ENCODE peak calls at places on chromosomes 12 and 14, in five cellular contexts. U is IMR-90, B is H1, M is mesenchymal stem cell, F is H9. E is an unnamed sample.

GRCh38 chr12:24600996-24601395 is 347.9 kb downstream of the BCAT1 start:
- DNase-seq in B (no peak), M (peak), U (peak), F (no peak), E (no peak)

GRCh38 chr12:92696240-92696639 is 6.5 kb upstream of the PLEKHG7 start:
- DNase-seq in F (no peak), M (peak), B (no peak), U (peak), E (no peak)

GRCh38 chr12:113237748-113238147 is 16.5 kb downstream of the TPCN1 start:
- DNase-seq in M (no peak), B (no peak), U (no peak), F (no peak), E (no peak)

GRCh38 chr14:71597289-71597920 is 334.8 kb upstream of the RGS6 start:
- DNase-seq in M (no peak), U (no peak), B (no peak), F (no peak), E (no peak)

GRCh38 chr12:131092911-131093901 is 139.5 kb downstream of the ADGRD1 start:
- DNase-seq in U (no peak), F (peak), B (no peak), M (no peak), E (no peak)

GRCh38 chr12:2615665-2616387 is 178.9 kb upstream of the FKBP4 start:
- DNase-seq in M (peak), B (no peak), U (peak), F (peak), E (no peak)

GRCh38 chr14:74438351-74438915 is 12.4 kb upstream of the SYNDIG1L start:
- DNase-seq in M (no peak), F (no peak), B (peak), U (no peak), E (peak)

GRCh38 chr12:41919526-41920305 is 225.0 kb downstream of the GXYLT1 start:
- DNase-seq in U (no peak), F (no peak), M (no peak), B (no peak), E (no peak)

GRCh38 chr12:89525002-89525823 is 617 bp upstream of the GALNT4 start:
- DNase-seq in U (peak), M (peak), B (peak), F (peak), E (peak)

GRCh38 chr14:88639221-88639620 is 76.4 kb downstream of the ZC3H14 start:
- DNase-seq in B (no peak), U (no peak), M (no peak), F (no peak), E (no peak)

GRCh38 chr12:13204428-13204827 is 7.9 kb downstream of the EMP1 start:
- DNase-seq in U (peak), M (peak), B (no peak), F (peak), E (no peak)

GRCh38 chr12:15629108-15629507 is 160.1 kb downstream of the EPS8 start:
- DNase-seq in U (peak), M (peak), B (no peak), F (no peak), E (peak)

GRCh38 chr14:50714452-50715073 is 46.5 kb upstream of the SAV1 start:
- DNase-seq in U (peak), F (no peak), M (peak), B (no peak), E (no peak)

GRCh38 chr14:75770635-75771034 is 109.6 kb downstream of the TTLL5 start:
- DNase-seq in F (no peak), B (no peak), U (no peak), M (no peak), E (no peak)

GRCh38 chr14:102516531-102517411 is 7.2 kb upstream of the ANKRD9 start:
- DNase-seq in U (no peak), B (peak), F (peak), M (peak), E (peak)

GRCh38 chr12:4256043-4256826 is 17.3 kb upstream of the CCND2 start:
- DNase-seq in F (no peak), M (no peak), B (no peak), U (no peak), E (no peak)

GRCh38 chr12:4250691-4251090 is 22.9 kb upstream of the CCND2 start:
- DNase-seq in M (no peak), B (no peak), F (no peak), U (no peak), E (no peak)

GRCh38 chr12:4251228-4251891 is 22.2 kb upstream of the CCND2 start:
- DNase-seq in M (no peak), U (no peak), B (no peak), F (no peak), E (no peak)

GRCh38 chr12:4251967-4252366 is 21.6 kb upstream of the CCND2 start:
- DNase-seq in M (no peak), F (no peak), B (no peak), U (no peak), E (no peak)

DNA sequence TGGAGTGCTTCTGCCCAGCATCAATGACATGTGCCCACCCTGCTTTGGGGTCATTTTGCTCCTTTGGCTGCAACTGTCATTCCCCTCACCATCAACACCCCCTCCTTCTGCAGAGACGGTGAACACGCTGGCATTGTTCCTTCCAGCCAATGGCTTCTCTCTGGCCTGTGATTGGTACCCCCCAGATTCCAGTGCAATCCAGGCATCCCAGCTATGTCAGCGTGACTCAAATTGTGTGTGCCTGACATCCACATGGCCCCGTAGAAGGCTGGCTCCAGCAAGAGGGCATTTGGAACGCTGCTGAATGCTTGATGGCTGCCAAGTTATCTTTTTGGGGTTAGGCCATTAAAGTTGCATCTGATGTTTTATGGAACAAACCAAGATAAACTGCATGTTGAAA is 21.0 kb upstream of the CCND2 start:
- DNase-seq in F (no peak), M (no peak), B (no peak), U (no peak), E (no peak)
- H2AFZ ChIP-seq in F (no peak), M (no peak), B (no peak), U (no peak), E (no peak)

GRCh38 chr14:99561827-99562226 is 42.2 kb downstream of the CCDC85C start:
- DNase-seq in B (no peak), M (no peak), F (no peak), U (no peak), E (no peak)
- H3K4ac ChIP-seq in B (no peak), M (no peak), F (no peak), U (no peak), E (peak)

DNA sequence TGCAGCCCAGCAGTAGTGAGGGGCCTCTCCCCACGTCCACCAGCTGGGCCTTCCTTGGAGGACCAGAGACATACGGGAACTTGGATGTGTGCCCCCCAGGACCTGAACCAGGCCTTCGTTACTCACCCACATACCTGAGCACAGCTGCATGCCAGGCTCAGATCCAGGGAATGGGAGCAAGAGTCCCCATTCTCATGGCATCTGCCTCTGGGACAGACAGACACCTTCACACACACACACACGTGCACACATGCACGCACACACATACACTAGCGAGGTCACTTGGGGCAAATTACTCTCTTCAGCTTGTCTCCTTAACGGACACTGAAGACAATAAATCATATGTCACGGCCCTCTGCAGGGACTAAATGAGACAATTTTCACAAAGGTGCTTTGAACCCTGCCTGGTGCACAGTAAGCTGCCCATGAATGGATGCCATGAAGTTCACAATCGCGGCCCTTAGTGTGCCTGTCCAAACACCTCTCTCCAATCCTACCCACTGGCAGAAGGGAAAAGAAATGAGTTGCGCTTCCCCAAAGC is 5.7 kb downstream of the SCARB1 start:
- DNase-seq in F (no peak), B (no peak), M (no peak), U (no peak), E (no peak)
- H2AK5ac ChIP-seq in F (no peak), B (no peak), M (no peak), U (no peak), E (no peak)

GRCh38 chr12:94870511-94870910 is 133.0 kb downstream of the NDUFA12 start:
- DNase-seq in M (no peak), B (no peak), F (no peak), U (no peak), E (no peak)
- H2AFZ ChIP-seq in M (no peak), B (no peak), F (no peak), U (no peak), E (no peak)

GRCh38 chr12:66345212-66345611 is 42.9 kb downstream of the HELB start:
- DNase-seq in F (no peak), M (no peak), U (no peak), B (no peak), E (no peak)
- H3K4ac ChIP-seq in F (no peak), M (no peak), U (no peak), B (no peak), E (no peak)

DNA sequence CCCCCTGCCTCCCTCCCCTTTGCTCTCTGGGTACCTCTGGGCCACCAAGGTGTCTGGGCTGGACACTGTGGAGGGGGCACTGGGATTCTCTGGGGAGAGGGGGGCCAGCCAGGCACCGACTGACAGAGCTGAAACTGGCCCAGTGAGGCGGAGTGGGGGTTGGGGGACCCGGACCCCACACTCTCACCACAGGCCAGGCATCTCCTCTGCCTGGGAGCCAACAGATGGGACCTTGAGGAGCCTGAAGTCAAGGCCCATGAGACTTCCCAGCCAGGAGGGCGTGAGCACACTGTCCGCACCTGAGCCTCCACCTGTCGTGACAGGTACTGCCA is 39.8 kb upstream of the PPP1R13B start:
- DNase-seq in F (no peak), U (no peak), M (no peak), B (no peak), E (no peak)
- H2AK5ac ChIP-seq in F (no peak), U (no peak), M (no peak), B (no peak), E (no peak)

GRCh38 chr12:107545737-107546363 is 139.7 kb upstream of the PWP1 start:
- DNase-seq in U (peak), M (no peak), B (no peak), F (no peak), E (no peak)
- H2AFZ ChIP-seq in U (peak), M (no peak), B (no peak), F (no peak), E (no peak)

DNA sequence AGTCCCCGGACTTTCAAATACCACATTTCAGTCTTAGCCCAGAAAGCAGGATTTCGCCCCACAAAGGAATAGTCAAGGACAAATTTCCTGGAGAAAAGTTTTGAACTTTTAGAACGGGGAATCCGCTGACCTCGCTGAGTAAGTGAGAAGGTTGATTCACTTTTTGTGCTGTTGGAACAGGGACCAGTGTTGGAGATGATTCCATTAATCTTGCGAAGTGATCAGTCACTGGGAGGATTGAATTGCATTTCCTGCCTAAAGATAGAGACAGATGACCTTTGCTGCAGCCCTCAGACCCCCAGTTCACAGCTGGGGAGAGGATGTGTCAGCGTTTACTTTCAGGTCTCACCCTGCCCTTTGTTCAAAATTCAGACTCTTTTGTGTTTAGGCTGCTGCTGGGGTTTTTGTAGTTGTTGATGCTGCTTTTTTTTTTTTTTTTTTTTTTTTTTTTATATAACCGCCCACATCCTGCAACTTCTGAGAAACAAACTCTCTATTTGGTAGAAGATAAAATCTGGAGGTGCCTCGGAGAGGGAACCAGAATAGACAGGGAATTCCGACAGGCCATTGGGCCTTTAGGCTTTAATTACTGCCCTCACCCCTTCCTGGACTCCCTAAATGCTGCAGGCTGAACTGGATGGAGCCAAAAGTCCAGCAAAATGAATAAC is 9.8 kb upstream of the KDM2B start:
- DNase-seq in M (peak), B (peak), F (no peak), U (peak), E (no peak)
- H3K4ac ChIP-seq in M (no peak), B (no peak), F (no peak), U (peak), E (no peak)